ENCODE peak calls at places on chromosome 1, in ten cellular contexts. U, R, G, Q, Z, H, B, P, C and M are unnamed samples.

GRCh38 chr1:156478250-156478627 is 22.3 kb downstream of the MEF2D start:
- DNase-seq in U (no peak), R (no peak), G (no peak), Q (no peak), Z (no peak), H (no peak), B (no peak), P (no peak), C (no peak), M (no peak)

GRCh38 chr1:231165371-231165770 is 3.5 kb downstream of the TRIM67 start:
- DNase-seq in U (no peak), R (no peak), G (peak), Q (no peak), Z (no peak), H (peak), B (no peak), P (no peak), C (no peak), M (no peak)

GRCh38 chr1:199272107-199272506 is 633.3 kb downstream of the PTPRC start:
- DNase-seq in U (no peak), R (no peak), G (peak), Q (no peak), Z (no peak), H (peak), B (no peak), P (no peak), C (no peak), M (peak)

GRCh38 chr1:57671750-57672149 is 247.9 kb upstream of the DAB1 start:
- DNase-seq in U (no peak), R (no peak), G (no peak), Q (no peak), Z (no peak), H (no peak), B (no peak), P (no peak), C (no peak), M (no peak)

GRCh38 chr1:47611992-47612391 is 174.1 kb downstream of the FOXD2 start:
- DNase-seq in U (no peak), R (no peak), G (no peak), Q (no peak), Z (peak), H (no peak), B (no peak), P (peak), C (peak), M (no peak)

GRCh38 chr1:64019818-64020217 is 183.6 kb upstream of the UBE2U start:
- DNase-seq in U (no peak), R (no peak), G (peak), Q (no peak), Z (no peak), H (peak), B (no peak), P (no peak), C (no peak), M (peak)

GRCh38 chr1:63651110-63651776 is 58.0 kb downstream of the PGM1 start:
- DNase-seq in U (no peak), R (no peak), G (peak), Q (no peak), Z (no peak), H (peak), B (no peak), P (no peak), C (no peak), M (peak)

GRCh38 chr1:198259336-198260109 is 102.7 kb downstream of the NEK7 start:
- DNase-seq in U (no peak), R (no peak), G (no peak), Q (no peak), Z (no peak), H (no peak), B (no peak), P (no peak), C (no peak), M (no peak)

GRCh38 chr1:214249651-214250050 is 31.3 kb upstream of the SMYD2 start:
- DNase-seq in U (no peak), R (no peak), G (no peak), Q (no peak), Z (no peak), H (no peak), B (no peak), P (no peak), C (no peak), M (no peak)